ENCODE peak calls at places on chromosomes 11 and 22, in eight cellular contexts. U is GM23248, B is GM23338, K is AG04450, D is HepG2, G is HCT116, P is endodermal cell, C is spleen. N is an unnamed sample.
A peak's percentile ranks its signal among the peaks of the same experiment; 100 is the strongest.

GRCh38 chr11:36703055-36703404 is 105.0 kb upstream of the RAG2 start:
- DNase-seq in U (no peak), G (no peak), K (no peak), B (no peak), D (no peak), P (no peak), C (no peak), N (no peak)

GRCh38 chr11:3712274-3712673 is 41.1 kb upstream of the CHRNA10 start:
- DNase-seq in B (no peak), D (peak; percentile 61), P (no peak), U (no peak), G (no peak), C (no peak), K (no peak), N (no peak)

GRCh38 chr11:32427616-32427934 is 7.8 kb downstream of the WT1 start:
- DNase-seq in P (no peak), C (no peak), K (no peak), D (no peak), B (no peak), U (no peak), G (no peak), N (no peak)

GRCh38 chr22:39489094-39490068 is 12.7 kb upstream of the MIEF1 start:
- DNase-seq in C (no peak), K (no peak), D (no peak), B (no peak), P (no peak), U (no peak), G (no peak), N (no peak)

GRCh38 chr22:40620464-40621046 is 16.0 kb downstream of the MRTFA start:
- DNase-seq in K (no peak), C (no peak), G (peak; percentile 66), P (peak; percentile 6), U (peak; percentile 77), B (no peak), D (no peak), N (no peak)

GRCh38 chr22:35561796-35562526 is 21.3 kb downstream of the RASD2 start:
- DNase-seq in C (no peak), K (peak; percentile 38), G (peak; percentile 70), P (peak; percentile 90), B (peak; percentile 72), D (no peak), U (peak; percentile 87), N (no peak)

GRCh38 chr11:37946155-37946766 is 1348.2 kb upstream of the RAG2 start:
- DNase-seq in D (peak; percentile 18), B (peak; percentile 65), U (peak; percentile 43), P (peak; percentile 84), K (peak; percentile 7), C (no peak), G (no peak), N (no peak)

GRCh38 chr11:2156416-2157182 is 4.4 kb downstream of the INS start:
- DNase-seq in D (peak; percentile 42), U (peak; percentile 80), K (no peak), P (peak; percentile 96), G (no peak), C (peak; percentile 89), B (peak; percentile 72), N (peak; percentile 20)

GRCh38 chr11:61082161-61082870 is 20.0 kb upstream of the CD5 start:
- DNase-seq in B (no peak), C (no peak), D (no peak), P (no peak), K (no peak), G (no peak), U (no peak), N (no peak)

GRCh38 chr11:61994981-61995380 is 27.5 kb upstream of the FTH1 start:
- DNase-seq in D (peak; percentile 69), G (no peak), P (no peak), K (no peak), B (no peak), U (no peak), C (no peak), N (no peak)

GRCh38 chr11:11620966-11621880 is 582 bp downstream of the GALNT18 start:
- DNase-seq in D (no peak), P (peak; percentile 65), B (peak; percentile 50), U (peak; percentile 82), G (no peak), C (peak; percentile 82), K (no peak), N (no peak)

GRCh38 chr11:112343368-112344039 is 82.8 kb upstream of the PLET1 start:
- DNase-seq in B (no peak), U (no peak), D (no peak), G (no peak), C (no peak), K (no peak), P (no peak), N (no peak)

GRCh38 chr22:39979048-39979447 is 15.7 kb upstream of the FAM83F start:
- DNase-seq in K (no peak), U (no peak), B (no peak), G (no peak), C (no peak), P (no peak), D (no peak), N (no peak)

GRCh38 chr11:116144387-116144958 is 628.3 kb downstream of the BUD13 start:
- DNase-seq in C (no peak), D (no peak), K (no peak), P (peak; percentile 66), U (no peak), B (peak; percentile 53), G (no peak), N (no peak)

GRCh38 chr11:76209671-76209955 is 3.3 kb upstream of the WNT11 start:
- DNase-seq in D (no peak), G (no peak), U (peak; percentile 21), B (no peak), C (no peak), P (no peak), K (no peak), N (no peak)

GRCh38 chr11:76208829-76209670 is 2.7 kb upstream of the WNT11 start:
- DNase-seq in C (peak; percentile 95), U (peak; percentile 64), D (peak; percentile 56), P (peak; percentile 94), B (peak; percentile 89), K (no peak), G (no peak), N (peak; percentile 88)

GRCh38 chr11:76209956-76210885 is 3.9 kb upstream of the WNT11 start:
- DNase-seq in G (no peak), B (peak; percentile 54), C (peak; percentile 80), D (no peak), U (peak; percentile 87), P (peak; percentile 76), K (no peak), N (peak; percentile 42)

GRCh38 chr11:76207642-76208378 is 1.5 kb upstream of the WNT11 start:
- DNase-seq in C (peak; percentile 96), D (peak; percentile 42), B (peak; percentile 87), G (peak; percentile 51), P (peak; percentile 94), K (no peak), U (peak; percentile 92), N (peak; percentile 75)

DNA sequence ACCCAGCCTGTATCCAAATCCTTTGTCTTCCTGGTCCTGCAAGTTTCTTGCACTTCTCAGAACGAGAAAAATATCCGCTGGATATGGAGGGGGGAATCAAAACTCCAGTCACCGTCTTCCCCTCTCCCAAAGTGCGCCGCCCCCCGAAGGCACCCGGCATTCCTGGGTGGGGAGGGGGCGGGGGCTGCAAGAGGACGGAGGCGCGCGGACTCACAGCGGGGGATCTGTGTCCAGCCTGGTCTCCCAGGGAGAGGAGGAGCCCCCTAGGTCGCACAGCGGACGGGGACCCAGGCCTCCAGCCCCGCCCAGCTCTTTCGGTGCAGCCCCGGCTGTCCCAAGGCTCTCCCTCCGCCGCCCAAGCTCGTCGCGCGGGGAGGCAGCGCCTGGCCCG is 2.1 kb upstream of the WNT11 start:
- DNase-seq in B (no peak), P (no peak), C (no peak), D (no peak), G (no peak), K (no peak), U (no peak), N (no peak)
- H3K27me3 ChIP-seq in B (peaks cover 98% of the 10 kb centered on the region), P (peaks cover 100% of the 10 kb centered on the region), C (peaks cover 91% of the 10 kb centered on the region), D (peaks cover 14% of the 10 kb centered on the region), G (peaks cover 13% of the 10 kb centered on the region), K (peaks cover 85% of the 10 kb centered on the region), U (peaks cover 22% of the 10 kb centered on the region), N (peaks cover 12% of the 10 kb centered on the region)

DNA sequence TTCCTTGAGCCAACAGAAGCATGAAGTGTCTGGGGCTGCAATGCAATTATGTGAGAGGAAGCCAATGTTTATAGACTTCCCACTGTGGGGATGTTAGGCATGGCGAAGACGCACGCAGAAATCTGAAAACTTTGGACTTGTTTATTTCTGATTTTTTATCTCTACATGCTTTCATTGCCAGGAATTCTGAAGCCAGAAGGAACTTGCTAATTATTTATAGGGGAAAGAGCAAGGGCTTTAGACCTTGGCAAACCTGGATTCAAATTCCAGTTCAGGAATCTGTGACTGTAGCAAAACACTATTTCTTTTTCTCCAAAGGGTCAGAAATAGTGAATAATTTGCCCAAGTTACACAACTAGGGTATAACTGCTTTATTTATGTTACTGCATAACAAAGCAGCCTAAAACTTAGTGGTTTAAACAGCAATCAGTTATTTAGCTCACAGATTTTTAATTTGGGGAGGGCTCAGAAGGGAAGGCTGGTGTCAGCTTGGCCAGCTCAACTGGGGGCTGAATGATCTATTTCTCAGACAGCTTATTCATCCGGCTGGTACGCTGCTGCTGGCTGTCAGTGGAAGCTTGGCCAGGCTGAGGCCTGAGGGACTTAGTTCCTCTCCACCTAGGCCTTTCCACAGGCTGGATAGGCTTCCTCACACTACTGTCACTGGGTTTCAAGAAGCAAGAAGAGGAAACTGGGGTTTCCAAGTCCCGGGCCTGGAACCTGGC is 1.9 kb upstream of the OR6Q1 start:
- DNase-seq in B (no peak), P (no peak), G (no peak), K (peak; percentile 83), D (no peak), C (no peak), U (peak; percentile 56), N (no peak)
- H3K27me3 ChIP-seq in B (no peaks in the 10 kb centered on the region), P (no peaks in the 10 kb centered on the region), G (peaks cover 5% of the 10 kb centered on the region), K (no peaks in the 10 kb centered on the region), D (peaks cover 2% of the 10 kb centered on the region), C (peaks cover 45% of the 10 kb centered on the region), U (no peaks in the 10 kb centered on the region), N (no peaks in the 10 kb centered on the region)

GRCh38 chr11:8047382-8047781 is 33.6 kb upstream of the TUB start:
- DNase-seq in D (no peak), B (no peak), G (no peak), U (no peak), K (no peak), C (peak; percentile 24), P (no peak), N (no peak)
- H3K27me3 ChIP-seq in D (no peaks in the 10 kb centered on the region), B (no peaks in the 10 kb centered on the region), G (peaks cover 30% of the 10 kb centered on the region), U (no peaks in the 10 kb centered on the region), K (peaks cover 2% of the 10 kb centered on the region), C (no peaks in the 10 kb centered on the region), P (peaks cover 12% of the 10 kb centered on the region), N (no peaks in the 10 kb centered on the region)

GRCh38 chr22:20673341-20674195 is 100.3 kb upstream of the SERPIND1 start:
- DNase-seq in P (no peak), D (no peak), C (no peak), B (no peak), K (no peak), G (no peak), U (no peak), N (no peak)

GRCh38 chr22:20672732-20673131 is 101.2 kb upstream of the SERPIND1 start:
- DNase-seq in D (no peak), P (no peak), B (no peak), C (no peak), G (no peak), K (no peak), U (no peak), N (no peak)

GRCh38 chr22:20671409-20672081 is 102.4 kb upstream of the SERPIND1 start:
- DNase-seq in K (no peak), D (no peak), U (no peak), C (no peak), P (no peak), G (no peak), B (no peak), N (no peak)

GRCh38 chr22:20674998-20675397 is 98.9 kb upstream of the SERPIND1 start:
- DNase-seq in B (no peak), K (no peak), D (no peak), G (no peak), P (no peak), U (no peak), C (no peak), N (no peak)

GRCh38 chr22:20672082-20672424 is 101.9 kb upstream of the SERPIND1 start:
- DNase-seq in P (no peak), D (no peak), U (no peak), K (no peak), C (no peak), B (no peak), G (no peak), N (no peak)
- H3K27me3 ChIP-seq in P (no peaks in the 10 kb centered on the region), D (no peaks in the 10 kb centered on the region), U (peaks cover 43% of the 10 kb centered on the region), K (peaks cover 38% of the 10 kb centered on the region), C (peaks cover 24% of the 10 kb centered on the region), B (no peaks in the 10 kb centered on the region), G (no peaks in the 10 kb centered on the region), N (peaks cover 4% of the 10 kb centered on the region)

N was measured in naive thymus-derived CD4-positive, alpha-beta T cell.